ENCODE peak calls at places on chromosomes 1 and 21, in four cellular contexts. J, T, M and V are unnamed samples.
A peak's percentile ranks its signal among the peaks of the same experiment; 100 is the strongest.

GRCh38 chr1:203629509-203630082 is 3.0 kb downstream of the ATP2B4 start:
- DNase-seq in M (peak; percentile 52), T (peak; percentile 17), J (peak; percentile 85), V (no peak)

GRCh38 chr1:226476657-226477319 is 68.9 kb upstream of the PARP1 start:
- DNase-seq in T (peak; percentile 59), M (peak; percentile 6), J (no peak), V (no peak)

GRCh38 chr1:58590019-58590418 is 13.0 kb upstream of the TACSTD2 start:
- DNase-seq in M (no peak), T (no peak), J (no peak), V (no peak)

GRCh38 chr1:67626090-67626489 is 58.9 kb upstream of the GADD45A start:
- DNase-seq in J (no peak), T (no peak), M (no peak), V (no peak)

GRCh38 chr1:184143449-184143848 is 91.9 kb downstream of the TSEN15 start:
- DNase-seq in M (peak; percentile 33), J (no peak), T (peak; percentile 62), V (no peak)

GRCh38 chr1:185534806-185535205 is 199.4 kb upstream of the HMCN1 start:
- DNase-seq in J (no peak), M (no peak), T (peak; percentile 74), V (no peak)

GRCh38 chr1:77832889-77833288 is 53.4 kb downstream of the MIGA1 start:
- DNase-seq in J (no peak), M (peak; percentile 97), T (peak; percentile 24), V (peak; percentile 63)

GRCh38 chr1:23100074-23100748 is 68.4 kb downstream of the LUZP1 start:
- DNase-seq in T (peak; percentile 32), J (no peak), M (peak; percentile 96), V (peak; percentile 94)

GRCh38 chr1:3902546-3902945 is 2.5 kb upstream of the C1orf174 start:
- DNase-seq in J (peak; percentile 13), M (no peak), T (no peak), V (no peak)

GRCh38 chr1:110255388-110255787 is 45.3 kb downstream of the KCNC4 start:
- DNase-seq in J (no peak), M (no peak), T (no peak), V (no peak)

GRCh38 chr21:31284797-31285397 is 59.2 kb downstream of the TIAM1 start:
- DNase-seq in M (peak; percentile 37), J (no peak), T (no peak), V (no peak)

GRCh38 chr21:34722684-34723300 is 54.0 kb downstream of the CLIC6 start:
- DNase-seq in M (no peak), J (no peak), T (peak; percentile 22), V (no peak)

GRCh38 chr21:26732442-26733221 is 112.6 kb downstream of the ADAMTS1 start:
- DNase-seq in T (peak; percentile 61), M (peak; percentile 57), J (peak; percentile 65), V (no peak)

GRCh38 chr1:90616395-90616794 is 100.7 kb downstream of the BARHL2 start:
- DNase-seq in M (no peak), T (peak; percentile 73), J (no peak), V (no peak)
- TF ChIP-seq CTCF in M (peak; percentile 17), T (peak; percentile 70), J (no peak), V (peak; percentile 49)

DNA sequence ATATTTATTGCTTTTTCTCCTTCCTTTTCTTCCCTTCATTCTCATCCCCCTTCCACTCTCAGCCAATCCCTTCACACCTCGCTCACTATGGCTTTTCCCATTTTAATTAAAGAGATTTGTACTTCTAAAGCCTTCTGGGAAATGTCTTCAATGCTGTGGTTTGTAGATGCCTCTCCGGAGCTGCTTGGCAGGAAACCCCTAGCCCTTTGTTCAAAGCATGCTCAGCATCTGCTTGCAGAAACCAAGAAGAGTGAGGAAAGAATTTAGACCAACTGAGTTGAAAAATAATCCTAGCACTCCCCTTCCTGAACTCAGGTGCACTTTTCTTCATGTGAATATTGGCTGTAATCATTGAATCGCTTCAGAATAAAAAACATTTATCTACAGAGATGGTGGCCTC is 659.5 kb upstream of the CAMK1G start:
- DNase-seq in T (no peak), M (no peak), J (no peak), V (no peak)
- H3K4me3 ChIP-seq in T (no peak overlapping the region), M (no peak overlapping the region), J (no peak overlapping the region), V (no peak overlapping the region)

DNA sequence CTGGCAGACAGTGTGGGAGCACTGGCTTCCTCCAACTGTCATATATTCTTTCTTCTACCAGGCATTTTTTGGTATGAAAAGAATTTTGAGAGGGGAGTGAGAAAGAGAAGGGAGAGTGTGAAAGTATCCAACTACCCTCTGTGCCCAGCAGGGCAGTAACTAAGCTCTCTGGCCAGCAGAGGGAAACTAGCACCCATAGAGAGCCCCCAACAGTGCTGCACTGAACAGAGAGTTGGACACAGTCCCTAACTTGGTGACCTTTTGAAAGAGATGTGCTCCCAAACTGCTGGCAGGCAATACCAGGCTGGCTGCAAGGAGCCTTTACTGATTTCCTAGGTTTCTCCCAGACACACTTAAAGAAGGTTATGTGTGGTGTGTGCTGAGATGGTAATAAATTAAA is 118.8 kb upstream of the PBX1 start:
- DNase-seq in T (peak; percentile 41), J (no peak), M (no peak), V (no peak)
- TF ChIP-seq CTCF in T (peak; percentile 36), J (peak; percentile 36), M (peak; percentile 31), V (peak; percentile 45)

DNA sequence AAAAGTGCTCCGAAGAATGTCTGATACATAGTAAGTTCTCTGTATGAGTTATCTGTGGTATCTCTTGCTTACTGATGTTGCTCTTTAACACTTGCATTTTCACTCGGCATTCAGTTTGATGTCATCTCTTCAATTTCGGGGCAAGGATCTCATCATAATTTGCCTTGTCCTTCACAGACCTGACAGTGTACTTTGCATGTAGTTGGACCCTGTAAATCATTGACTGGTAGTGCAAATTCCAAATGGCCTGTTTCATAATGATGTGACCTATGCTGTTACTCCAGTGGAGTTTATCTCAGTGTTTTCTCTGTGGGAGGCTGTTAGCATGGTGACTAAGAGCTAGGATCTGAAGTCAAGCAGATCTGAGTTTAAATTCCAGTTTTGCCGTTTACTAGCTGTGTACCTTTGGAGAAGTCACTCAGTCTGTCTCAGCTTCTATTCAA is 34.2 kb upstream of the ABCD3 start:
- DNase-seq in J (no peak), M (peak; percentile 79), T (no peak), V (peak; percentile 98)
- H3K4me3 ChIP-seq in J (no peak overlapping the region), M (no peak overlapping the region), T (no peak overlapping the region), V (no peak overlapping the region)

GRCh38 chr1:115398745-115399144 is 60.7 kb upstream of the NGF start:
- DNase-seq in T (no peak), J (no peak), M (no peak), V (no peak)
- TF ChIP-seq CTCF in T (no peak), J (no peak), M (no peak), V (no peak)

DNA sequence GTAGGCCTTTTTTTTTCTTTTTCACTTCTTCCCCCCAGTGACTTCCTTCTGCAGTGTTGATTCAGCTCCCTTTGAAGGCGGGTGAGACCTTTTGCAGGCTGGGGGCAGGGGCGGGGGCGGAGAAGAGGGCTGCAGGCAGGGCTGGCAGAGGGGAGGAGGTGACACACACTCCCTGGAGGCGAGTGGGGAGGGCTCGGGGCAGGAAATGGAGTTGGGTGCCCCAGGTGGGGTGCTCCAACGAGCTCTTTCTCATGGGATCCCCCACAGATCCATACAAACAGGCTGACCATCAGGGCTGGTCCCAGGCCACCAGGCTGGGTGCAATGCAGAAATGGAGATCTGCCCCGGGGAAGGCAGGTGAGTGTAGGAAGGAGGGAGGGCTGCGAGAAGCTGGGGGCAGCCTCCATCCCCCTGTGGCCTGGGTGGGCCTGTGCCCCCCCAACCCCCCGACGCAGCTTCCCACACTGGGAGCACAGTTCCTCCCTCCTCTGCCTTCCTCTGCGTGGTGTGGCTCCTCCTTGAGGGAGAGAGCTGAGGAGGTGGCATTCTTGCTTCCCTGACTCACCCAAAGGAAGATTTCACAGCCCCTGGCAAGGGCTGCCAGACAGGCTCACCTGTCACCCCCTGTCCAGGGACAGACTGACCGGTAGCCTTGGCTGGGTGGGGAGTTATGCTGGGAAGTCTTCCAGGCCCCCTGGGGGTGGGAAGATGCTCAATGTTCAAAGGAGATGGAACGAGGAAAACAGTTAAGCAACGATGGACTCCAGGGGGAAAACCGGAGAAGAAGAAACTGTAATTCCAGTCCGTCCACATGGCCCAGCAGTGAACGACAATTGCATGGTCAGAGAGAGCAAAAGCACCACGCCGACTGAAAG is 7.1 kb upstream of the ITGB2 start:
- DNase-seq in T (peak; percentile 90), M (peak; percentile 56), J (peak; percentile 81), V (peak; percentile 50)
- H3K4me3 ChIP-seq in T (peak overlapping the region; percentile 44), M (no peak overlapping the region), J (peak overlapping the region; percentile 23), V (peak overlapping the region; percentile 32)

DNA sequence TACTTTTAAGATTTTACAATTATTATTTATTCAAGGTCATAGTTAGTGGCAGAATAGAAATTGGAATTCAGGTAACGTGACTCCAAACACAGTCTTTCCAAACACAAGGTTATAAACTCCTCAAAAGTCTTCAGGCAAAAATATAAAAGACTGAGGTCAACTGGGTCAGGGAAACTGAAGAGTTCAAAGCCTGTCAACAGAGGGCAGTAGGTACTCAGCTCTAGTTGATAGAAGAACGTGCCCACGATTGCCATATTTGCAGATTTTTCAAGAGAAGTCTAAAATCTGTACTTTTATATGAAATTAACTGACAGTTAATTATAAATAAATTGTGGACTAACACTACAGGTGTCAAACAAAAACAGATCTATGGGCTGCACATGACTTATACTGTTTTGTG is 135.0 kb downstream of the LHX4 start:
- DNase-seq in T (peak; percentile 19), J (no peak), M (no peak), V (no peak)
- TF ChIP-seq CTCF in T (peak; percentile 44), J (peak; percentile 21), M (no peak), V (peak; percentile 65)

DNA sequence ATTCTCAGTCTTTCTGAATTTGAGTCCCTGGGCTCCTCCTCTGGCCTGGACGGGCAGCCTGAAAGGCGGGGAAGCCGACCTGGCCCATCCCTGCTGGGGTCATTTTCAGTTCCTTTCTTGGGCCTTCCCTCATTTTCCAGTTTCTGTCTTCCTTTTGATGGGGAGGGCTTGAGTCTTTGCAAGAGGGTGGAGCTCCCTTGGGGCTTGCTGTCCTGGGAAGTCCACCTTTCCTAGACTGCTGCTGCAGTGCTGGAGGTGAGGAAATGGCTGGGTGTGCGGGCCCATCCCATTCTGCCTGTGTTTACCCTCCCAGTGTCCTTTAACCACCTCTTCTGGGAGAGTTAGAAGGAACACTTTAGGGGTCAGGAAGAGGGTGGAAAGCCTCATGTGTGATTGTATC is 40.4 kb upstream of the SYNC start:
- DNase-seq in J (no peak), M (no peak), T (no peak), V (no peak)
- H3K4me3 ChIP-seq in J (peak overlapping the region; percentile 67), M (no peak overlapping the region), T (no peak overlapping the region), V (peak overlapping the region; percentile 92)

GRCh38 chr1:56578664-56578962 is 750 bp downstream of the PLPP3 start:
- DNase-seq in M (no peak), J (no peak), T (no peak), V (no peak)

GRCh38 chr1:56576880-56577858 is 2.2 kb downstream of the PLPP3 start:
- DNase-seq in J (no peak), T (peak; percentile 64), M (peak; percentile 40), V (no peak)

GRCh38 chr1:56577859-56578663 is 1.3 kb downstream of the PLPP3 start:
- DNase-seq in M (peak; percentile 61), T (peak; percentile 52), J (peak; percentile 85), V (no peak)

GRCh38 chr1:56580771-56581170 is 1.4 kb upstream of the PLPP3 start:
- DNase-seq in J (no peak), T (no peak), M (no peak), V (no peak)

GRCh38 chr1:56578963-56579875 is at the start of gene PLPP3:
- DNase-seq in J (peak; percentile 91), T (peak; percentile 76), M (peak; percentile 94), V (no peak)
- TF ChIP-seq CTCF in J (peak; percentile 55), T (peak; percentile 58), M (peak; percentile 61), V (peak; percentile 60)